ENCODE peak calls at places on chromosome 1, in ten cellular contexts. One of them, this sample, is unnamed.

GRCh38 chr1:151799179-151800022 is 5.8 kb downstream of the LINGO4 start:
- DNase-seq in EL: peak; percentile 57
- DNase-seq in brain microvascular endothelial cell: no peak
- DNase-seq in GM12878: no peak
- DNase-seq in body of pancreas: no peak
- DNase-seq in HuH-7.5: no peak
- DNase-seq in stromal cell of bone marrow: no peak
- DNase-seq in GM03348: peak; percentile 4
- DNase-seq in H54: no peak
- DNase-seq in NCI-H524: no peak
- DNase-seq in this sample: no peak

GRCh38 chr1:160375788-160376524 is 9.1 kb downstream of the NHLH1 start:
- DNase-seq in GM03348: peak; percentile 46
- DNase-seq in NCI-H524: peak; percentile 40
- DNase-seq in brain microvascular endothelial cell: peak; percentile 30
- DNase-seq in HuH-7.5: no peak
- DNase-seq in body of pancreas: no peak
- DNase-seq in EL: peak; percentile 84
- DNase-seq in stromal cell of bone marrow: no peak
- DNase-seq in H54: peak; percentile 50
- DNase-seq in GM12878: no peak
- DNase-seq in this sample: peak; percentile 2

GRCh38 chr1:39720094-39720999 is 18.3 kb upstream of the PPIE start:
- DNase-seq in HuH-7.5: no peak
- DNase-seq in NCI-H524: peak; percentile 74
- DNase-seq in EL: peak; percentile 67
- DNase-seq in GM12878: no peak
- DNase-seq in GM03348: peak; percentile 66
- DNase-seq in stromal cell of bone marrow: peak; percentile 41
- DNase-seq in brain microvascular endothelial cell: peak; percentile 24
- DNase-seq in body of pancreas: peak; percentile 32
- DNase-seq in H54: no peak
- DNase-seq in this sample: peak; percentile 32

GRCh38 chr1:42922687-42923366 is 35.8 kb downstream of the SLC2A1 start:
- DNase-seq in GM12878: peak; percentile 69
- DNase-seq in brain microvascular endothelial cell: peak; percentile 67
- DNase-seq in EL: peak; percentile 77
- DNase-seq in stromal cell of bone marrow: peak; percentile 54
- DNase-seq in NCI-H524: peak; percentile 89
- DNase-seq in H54: peak; percentile 70
- DNase-seq in body of pancreas: peak; percentile 53
- DNase-seq in HuH-7.5: peak; percentile 58
- DNase-seq in GM03348: peak; percentile 80
- DNase-seq in this sample: peak; percentile 76

GRCh38 chr1:230222678-230223077 is 155.6 kb downstream of the GALNT2 start:
- DNase-seq in H54: no peak
- DNase-seq in GM03348: peak; percentile 44
- DNase-seq in NCI-H524: no peak
- DNase-seq in brain microvascular endothelial cell: no peak
- DNase-seq in EL: peak; percentile 22
- DNase-seq in GM12878: no peak
- DNase-seq in stromal cell of bone marrow: no peak
- DNase-seq in HuH-7.5: no peak
- DNase-seq in body of pancreas: no peak
- DNase-seq in this sample: no peak

GRCh38 chr1:117127840-117128239 is 6.3 kb upstream of the TRIM45 start:
- DNase-seq in GM03348: peak; percentile 15
- DNase-seq in H54: no peak
- DNase-seq in body of pancreas: no peak
- DNase-seq in EL: no peak
- DNase-seq in brain microvascular endothelial cell: no peak
- DNase-seq in HuH-7.5: no peak
- DNase-seq in stromal cell of bone marrow: no peak
- DNase-seq in GM12878: no peak
- DNase-seq in NCI-H524: no peak
- DNase-seq in this sample: no peak

GRCh38 chr1:79497193-79497773 is 490.8 kb upstream of the ADGRL4 start:
- DNase-seq in GM03348: peak; percentile 60
- DNase-seq in GM12878: no peak
- DNase-seq in NCI-H524: peak; percentile 55
- DNase-seq in body of pancreas: peak; percentile 16
- DNase-seq in stromal cell of bone marrow: peak; percentile 19
- DNase-seq in EL: peak; percentile 41
- DNase-seq in H54: peak; percentile 14
- DNase-seq in HuH-7.5: no peak
- DNase-seq in brain microvascular endothelial cell: peak; percentile 29
- DNase-seq in this sample: peak; percentile 37

GRCh38 chr1:246139745-246140182 is 367.3 kb downstream of the SMYD3 start:
- DNase-seq in HuH-7.5: no peak
- DNase-seq in body of pancreas: no peak
- DNase-seq in H54: peak; percentile 37
- DNase-seq in stromal cell of bone marrow: peak; percentile 76
- DNase-seq in NCI-H524: no peak
- DNase-seq in GM03348: peak; percentile 77
- DNase-seq in GM12878: no peak
- DNase-seq in EL: peak; percentile 91
- DNase-seq in brain microvascular endothelial cell: peak; percentile 74
- DNase-seq in this sample: peak; percentile 96